ENCODE peak calls at places on chromosomes 6 and 20, in nine cellular contexts. D is ovary, H is neuronal stem cell, X is aorta, S is left ventricle myocardium inferior, L is fibroblast of lung, B is ascending aorta, U is body of pancreas, K is cardiac muscle cell. N is an unnamed sample.

GRCh38 chr6:43773050-43773956 is 3.3 kb downstream of the VEGFA start:
- DNase-seq in L (peak; percentile 67), D (peak; percentile 15), B (no peak), H (no peak), U (peak; percentile 84), K (peak; percentile 64), X (peak; percentile 72), S (peak; percentile 58), N (no peak)

GRCh38 chr6:110315856-110316398 is 42.2 kb downstream of the METTL24 start:
- DNase-seq in U (no peak), B (no peak), H (no peak), L (no peak), D (no peak), S (no peak), K (no peak), X (no peak), N (no peak)

GRCh38 chr6:157218371-157219198 is 104.7 kb downstream of the TMEM242 start:
- DNase-seq in U (no peak), K (no peak), B (no peak), D (no peak), L (no peak), H (no peak), X (peak; percentile 76), S (no peak), N (peak; percentile 65)

GRCh38 chr6:54846243-54846856 is at the start of gene FAM83B:
- DNase-seq in K (peak; percentile 7), H (peak; percentile 30), U (peak; percentile 78), L (no peak), D (no peak), B (no peak), X (peak; percentile 74), S (no peak), N (no peak)

GRCh38 chr6:1125297-1125696 is 186.6 kb upstream of the FOXQ1 start:
- DNase-seq in S (no peak), B (no peak), U (no peak), D (no peak), L (no peak), X (no peak), H (no peak), K (no peak), N (no peak)

GRCh38 chr6:97405818-97406409 is 122.9 kb upstream of the MMS22L start:
- DNase-seq in K (no peak), L (no peak), B (no peak), X (no peak), U (no peak), S (no peak), H (no peak), D (no peak), N (no peak)

GRCh38 chr6:34115396-34116314 is 30.2 kb downstream of the GRM4 start:
- DNase-seq in U (no peak), D (peak; percentile 37), H (peak; percentile 80), L (peak; percentile 28), B (no peak), X (no peak), K (peak; percentile 31), S (no peak), N (no peak)

GRCh38 chr6:149686230-149686629 is 31.7 kb downstream of the LATS1 start:
- DNase-seq in S (no peak), D (no peak), L (no peak), K (no peak), X (no peak), U (no peak), B (no peak), H (no peak), N (no peak)

GRCh38 chr20:37516697-37517370 is 4.2 kb upstream of the NNAT start:
- DNase-seq in U (no peak), B (no peak), H (no peak), K (peak; percentile 48), L (peak; percentile 94), S (no peak), X (no peak), D (no peak), N (no peak)

GRCh38 chr6:143959865-143960264 is 48.2 kb downstream of the PLAGL1 start:
- DNase-seq in H (no peak), U (no peak), B (no peak), K (no peak), S (no peak), D (no peak), L (peak; percentile 12), X (no peak), N (no peak)

GRCh38 chr6:3328796-3329195 is 70.0 kb downstream of the PSMG4 start:
- DNase-seq in U (no peak), H (no peak), S (peak; percentile 47), K (no peak), X (no peak), L (no peak), D (no peak), B (no peak), N (no peak)

GRCh38 chr6:162907876-162908481 is 180.2 kb downstream of the PACRG start:
- DNase-seq in D (no peak), K (peak; percentile 63), X (no peak), H (no peak), B (no peak), U (no peak), L (peak; percentile 86), S (no peak), N (no peak)

GRCh38 chr6:41273699-41274098 is 12.8 kb downstream of the TREM1 start:
- DNase-seq in X (no peak), K (no peak), H (no peak), L (no peak), B (no peak), D (no peak), S (no peak), U (no peak), N (no peak)

GRCh38 chr6:38349795-38350194 is 289.9 kb downstream of the BTBD9 start:
- DNase-seq in X (no peak), L (peak; percentile 60), K (peak; percentile 74), H (no peak), S (no peak), U (no peak), D (no peak), B (no peak), N (no peak)

GRCh38 chr6:67362976-67363375 is 1272.1 kb upstream of the ADGRB3 start:
- DNase-seq in S (no peak), U (no peak), D (no peak), X (no peak), H (no peak), L (no peak), B (no peak), K (no peak), N (no peak)

GRCh38 chr6:167827588-167828324 is 1.0 kb downstream of the AFDN start:
- DNase-seq in K (peak; percentile 57), B (no peak), U (peak; percentile 71), S (peak; percentile 44), L (peak; percentile 43), X (peak; percentile 83), D (peak; percentile 70), H (peak; percentile 54), N (peak; percentile 72)

GRCh38 chr6:52340603-52340880 is 21.4 kb upstream of the PAQR8 start:
- DNase-seq in B (no peak), L (no peak), D (no peak), H (no peak), U (no peak), S (no peak), K (no peak), X (no peak), N (no peak)

GRCh38 chr6:111667921-111668320 is 62.2 kb upstream of the TRAF3IP2 start:
- DNase-seq in X (no peak), U (no peak), K (no peak), B (no peak), D (no peak), S (no peak), L (peak; percentile 51), H (no peak), N (no peak)

GRCh38 chr6:156336096-156336495 is 441.1 kb upstream of the ARID1B start:
- DNase-seq in B (no peak), H (peak; percentile 12), U (peak; percentile 15), D (no peak), K (no peak), S (no peak), X (no peak), L (no peak), N (no peak)

GRCh38 chr6:31403283-31403989 is at the start of gene MICA:
- DNase-seq in D (peak; percentile 88), B (peak; percentile 74), X (peak; percentile 97), L (peak; percentile 80), U (peak; percentile 91), S (peak; percentile 89), H (peak; percentile 90), K (peak; percentile 75), N (peak; percentile 92)

GRCh38 chr6:152651986-152652385 is 14.8 kb upstream of the SYNE1 start:
- DNase-seq in X (no peak), L (no peak), B (no peak), U (no peak), D (no peak), H (no peak), S (no peak), K (no peak), N (no peak)

GRCh38 chr20:24673678-24674570 is 204.5 kb downstream of the SYNDIG1 start:
- DNase-seq in H (no peak), X (peak; percentile 42), D (no peak), K (peak; percentile 67), S (no peak), B (no peak), L (peak; percentile 64), U (no peak), N (peak; percentile 7)

DNA sequence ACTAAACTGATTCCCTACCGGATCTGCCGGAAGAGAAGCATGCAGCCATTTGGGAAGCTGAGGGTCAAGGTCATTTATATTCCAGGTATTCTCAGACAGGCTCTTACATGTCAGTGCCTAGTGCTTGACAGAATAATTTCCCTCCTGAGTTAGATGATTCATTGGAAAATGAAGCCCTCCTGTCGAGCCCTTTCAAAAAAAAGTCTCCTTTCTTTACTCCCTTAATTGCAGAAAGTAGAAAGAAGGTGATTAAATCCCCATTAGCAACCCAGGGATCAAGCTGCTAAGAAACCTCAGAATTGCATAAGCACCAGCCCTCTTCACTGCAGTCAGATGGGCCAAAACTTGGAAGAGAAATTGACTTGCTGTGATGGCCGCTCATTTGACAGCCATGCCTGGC is 60.9 kb upstream of the ARMH2 start:
- DNase-seq in H (no peak), D (no peak), K (no peak), S (no peak), L (no peak), B (no peak), U (no peak), X (no peak), N (no peak)
- H3K4me1 ChIP-seq in H (no peaks in the 10 kb centered on the region), D (peaks cover 4% of the 10 kb centered on the region), K (peaks cover 26% of the 10 kb centered on the region), S (peaks cover 22% of the 10 kb centered on the region), L (peaks cover 5% of the 10 kb centered on the region), B (peaks cover 8% of the 10 kb centered on the region), U (peaks cover 15% of the 10 kb centered on the region), X (no peaks in the 10 kb centered on the region), N (peaks cover 7% of the 10 kb centered on the region)

GRCh38 chr20:3910868-3911267 is 21.7 kb downstream of the PANK2 start:
- DNase-seq in H (no peak), L (no peak), B (no peak), D (no peak), K (no peak), X (no peak), U (no peak), S (no peak), N (no peak)
- H3K4me1 ChIP-seq in H (no peaks in the 10 kb centered on the region), L (no peaks in the 10 kb centered on the region), B (peaks cover 26% of the 10 kb centered on the region), D (peaks cover 1% of the 10 kb centered on the region), K (peaks cover 7% of the 10 kb centered on the region), X (peaks cover 7% of the 10 kb centered on the region), U (no peaks in the 10 kb centered on the region), S (peaks cover 57% of the 10 kb centered on the region), N (no peaks in the 10 kb centered on the region)

GRCh38 chr20:51400051-51400926 is 142.2 kb downstream of the NFATC2 start:
- DNase-seq in K (no peak), S (no peak), B (no peak), X (no peak), U (peak; percentile 20), L (no peak), H (no peak), D (no peak), N (no peak)
- H3K4me1 ChIP-seq in K (no peaks in the 10 kb centered on the region), S (peaks cover 33% of the 10 kb centered on the region), B (peaks cover 9% of the 10 kb centered on the region), X (no peaks in the 10 kb centered on the region), U (peaks cover 6% of the 10 kb centered on the region), L (no peaks in the 10 kb centered on the region), H (peaks cover 5% of the 10 kb centered on the region), D (peaks cover 2% of the 10 kb centered on the region), N (no peaks in the 10 kb centered on the region)

GRCh38 chr20:48065833-48066232 is 280.6 kb upstream of the SULF2 start:
- DNase-seq in S (no peak), L (no peak), X (no peak), K (no peak), U (no peak), H (no peak), D (no peak), B (no peak), N (no peak)
- H3K4me1 ChIP-seq in S (no peaks in the 10 kb centered on the region), L (no peaks in the 10 kb centered on the region), X (no peaks in the 10 kb centered on the region), K (no peaks in the 10 kb centered on the region), U (no peaks in the 10 kb centered on the region), H (no peaks in the 10 kb centered on the region), D (peaks cover 5% of the 10 kb centered on the region), B (no peaks in the 10 kb centered on the region), N (no peaks in the 10 kb centered on the region)

N was measured in tibial artery.